ENCODE peak calls at places on chromosome 9, in four cellular contexts. L, A, J and E are unnamed samples.

GRCh38 chr9:129525781-129526180 is 95.1 kb downstream of the C9orf50 start:
- DNase-seq in L (no peak), A (peak), J (no peak), E (no peak)

GRCh38 chr9:35273591-35273990 is 111.8 kb downstream of the UNC13B start:
- DNase-seq in L (no peak), A (no peak), J (no peak), E (no peak)

GRCh38 chr9:76796296-76796695 is 32.1 kb downstream of the PCA3 start:
- DNase-seq in L (no peak), A (no peak), J (no peak), E (no peak)

GRCh38 chr9:19424176-19424779 is 15.5 kb downstream of the ACER2 start:
- DNase-seq in L (no peak), A (no peak), J (no peak), E (peak)

GRCh38 chr9:36665921-36666429 is 93.3 kb downstream of the MELK start:
- DNase-seq in L (no peak), A (no peak), J (no peak), E (peak)

GRCh38 chr9:15707000-15707399 is 154.2 kb downstream of the CCDC171 start:
- DNase-seq in L (no peak), A (no peak), J (no peak), E (no peak)

GRCh38 chr9:110217656-110218099 is 9.7 kb upstream of the C9orf152 start:
- DNase-seq in L (peak), A (peak), J (no peak), E (peak)

GRCh38 chr9:114228034-114228808 is 72.9 kb downstream of the COL27A1 start:
- DNase-seq in L (no peak), A (no peak), J (no peak), E (no peak)

GRCh38 chr9:125992557-125992956 is 245.4 kb downstream of the PBX3 start:
- DNase-seq in L (no peak), A (no peak), J (no peak), E (no peak)

GRCh38 chr9:7894231-7894630 is 94.7 kb upstream of the DMAC1 start:
- DNase-seq in L (no peak), A (peak), J (no peak), E (no peak)

GRCh38 chr9:15873573-15874177 is 320.8 kb downstream of the CCDC171 start:
- DNase-seq in L (peak), A (peak), J (no peak), E (peak)

GRCh38 chr9:72362680-72363139 is 2.3 kb downstream of the ZFAND5 start:
- DNase-seq in L (peak), A (peak), J (peak), E (peak)

GRCh38 chr9:91034521-91034920 is 232.9 kb downstream of the SYK start:
- DNase-seq in L (peak), A (no peak), J (no peak), E (no peak)